ENCODE peak calls at places on chromosomes 6 and 20, in six cellular contexts. C is transverse colon, J is progenitor cell of endocrine pancreas, G is nucleus accumbens, P is left cardiac atrium, T is mammary epithelial cell. I is an unnamed sample.
A peak's percentile ranks its signal among the peaks of the same experiment; 100 is the strongest.

GRCh38 chr20:52496191-52496590 is 304.6 kb upstream of the ZFP64 start:
- DNase-seq in G (no peak), J (no peak), P (no peak), T (no peak), C (no peak), I (no peak)

GRCh38 chr6:163780993-163781392 is 366.5 kb downstream of the QKI start:
- DNase-seq in G (peak; percentile 14), P (peak; percentile 70), J (no peak), C (no peak), T (no peak), I (no peak)

GRCh38 chr6:45988635-45989034 is 27.0 kb downstream of the CLIC5 start:
- DNase-seq in J (no peak), P (peak; percentile 30), G (no peak), C (no peak), T (no peak), I (no peak)

GRCh38 chr6:47836046-47836445 is 54.2 kb downstream of the OPN5 start:
- DNase-seq in P (no peak), C (no peak), G (no peak), J (no peak), T (no peak), I (peak; percentile 63)

GRCh38 chr6:170032706-170033309 is 258.1 kb downstream of the DLL1 start:
- DNase-seq in P (no peak), G (no peak), T (no peak), C (no peak), J (no peak), I (no peak)

GRCh38 chr20:63124092-63124781 is 91.7 kb downstream of the YTHDF1 start:
- DNase-seq in T (no peak), G (no peak), J (no peak), P (peak; percentile 17), C (no peak), I (no peak)

GRCh38 chr6:154617175-154617574 is 106.7 kb upstream of the CNKSR3 start:
- DNase-seq in G (no peak), T (no peak), P (no peak), C (no peak), J (no peak), I (peak; percentile 44)

GRCh38 chr6:106064103-106064502 is 22.0 kb upstream of the PRDM1 start:
- DNase-seq in J (no peak), T (peak; percentile 18), G (no peak), P (no peak), C (no peak), I (no peak)

GRCh38 chr6:52261229-52261628 is 16.9 kb upstream of the IL17F start:
- DNase-seq in C (no peak), G (no peak), J (no peak), T (peak; percentile 11), P (no peak), I (no peak)